ENCODE peak calls at places on chromosomes 3 and 15, in six cellular contexts. One of them, this sample, is unnamed.
A peak's percentile ranks its signal among the peaks of the same experiment; 100 is the strongest.

GRCh38 chr3:150348500-150348899 is 59.6 kb upstream of the TSC22D2 start:
- DNase-seq in IMR-90: peak; percentile 91
- DNase-seq in right cardiac atrium: no peak
- DNase-seq in astrocyte: peak; percentile 89
- DNase-seq in ascending aorta: peak; percentile 84
- DNase-seq in tibial artery: no peak
- DNase-seq in this sample: peak; percentile 81

GRCh38 chr15:81107889-81108288 is 26.2 kb upstream of the CFAP161 start:
- DNase-seq in IMR-90: no peak
- DNase-seq in right cardiac atrium: no peak
- DNase-seq in astrocyte: no peak
- DNase-seq in ascending aorta: no peak
- DNase-seq in tibial artery: no peak
- DNase-seq in this sample: peak; percentile 13

GRCh38 chr3:79247367-79248103 is 520.3 kb downstream of the ROBO1 start:
- DNase-seq in IMR-90: peak; percentile 84
- DNase-seq in right cardiac atrium: no peak
- DNase-seq in astrocyte: peak; percentile 75
- DNase-seq in ascending aorta: no peak
- DNase-seq in tibial artery: no peak
- DNase-seq in this sample: no peak

GRCh38 chr15:32641517-32642059 is at the start of gene SCG5:
- DNase-seq in IMR-90: peak; percentile 49
- DNase-seq in right cardiac atrium: peak; percentile 59
- DNase-seq in astrocyte: peak; percentile 47
- DNase-seq in ascending aorta: no peak
- DNase-seq in tibial artery: no peak
- DNase-seq in this sample: peak; percentile 13

GRCh38 chr15:100726426-100727190 is 124.2 kb downstream of the ASB7 start:
- DNase-seq in IMR-90: peak; percentile 74
- DNase-seq in right cardiac atrium: no peak
- DNase-seq in astrocyte: peak; percentile 90
- DNase-seq in ascending aorta: peak; percentile 57
- DNase-seq in tibial artery: no peak
- DNase-seq in this sample: no peak

GRCh38 chr3:170429050-170429449 is 10.4 kb downstream of the CLDN11 start:
- DNase-seq in IMR-90: no peak
- DNase-seq in right cardiac atrium: no peak
- DNase-seq in astrocyte: peak; percentile 88
- DNase-seq in ascending aorta: no peak
- DNase-seq in tibial artery: no peak
- DNase-seq in this sample: peak; percentile 16

GRCh38 chr3:132486086-132486485 is 68.8 kb downstream of the DNAJC13 start:
- DNase-seq in IMR-90: peak; percentile 17
- DNase-seq in right cardiac atrium: no peak
- DNase-seq in astrocyte: no peak
- DNase-seq in ascending aorta: no peak
- DNase-seq in tibial artery: no peak
- DNase-seq in this sample: no peak

GRCh38 chr15:29870495-29871151 is 48.4 kb upstream of the TJP1 start:
- DNase-seq in IMR-90: no peak
- DNase-seq in right cardiac atrium: peak; percentile 73
- DNase-seq in astrocyte: no peak
- DNase-seq in ascending aorta: no peak
- DNase-seq in tibial artery: no peak
- DNase-seq in this sample: no peak

GRCh38 chr3:143650827-143651226 is 197.4 kb downstream of the SLC9A9 start:
- DNase-seq in IMR-90: no peak
- DNase-seq in right cardiac atrium: no peak
- DNase-seq in astrocyte: no peak
- DNase-seq in ascending aorta: no peak
- DNase-seq in tibial artery: no peak
- DNase-seq in this sample: no peak

GRCh38 chr15:35583863-35584528 is 38.0 kb upstream of the DPH6 start:
- DNase-seq in IMR-90: peak; percentile 36
- DNase-seq in right cardiac atrium: no peak
- DNase-seq in astrocyte: peak; percentile 65
- DNase-seq in ascending aorta: no peak
- DNase-seq in tibial artery: no peak
- DNase-seq in this sample: no peak

GRCh38 chr15:37298271-37298670 is 197.9 kb upstream of the MEIS2 start:
- DNase-seq in IMR-90: no peak
- DNase-seq in right cardiac atrium: no peak
- DNase-seq in astrocyte: no peak
- DNase-seq in ascending aorta: no peak
- DNase-seq in tibial artery: no peak
- DNase-seq in this sample: no peak

GRCh38 chr15:91224750-91225380 is 124.8 kb downstream of the SV2B start:
- DNase-seq in IMR-90: peak; percentile 41
- DNase-seq in right cardiac atrium: no peak
- DNase-seq in astrocyte: peak; percentile 2
- DNase-seq in ascending aorta: no peak
- DNase-seq in tibial artery: no peak
- DNase-seq in this sample: peak; percentile 54

GRCh38 chr3:150081084-150081483 is 110.4 kb upstream of the PFN2 start:
- DNase-seq in IMR-90: peak; percentile 88
- DNase-seq in right cardiac atrium: no peak
- DNase-seq in astrocyte: peak; percentile 87
- DNase-seq in ascending aorta: no peak
- DNase-seq in tibial artery: no peak
- DNase-seq in this sample: no peak

GRCh38 chr3:23743141-23743784 is 62.5 kb upstream of the UBE2E1 start:
- DNase-seq in IMR-90: no peak
- DNase-seq in right cardiac atrium: no peak
- DNase-seq in astrocyte: no peak
- DNase-seq in ascending aorta: no peak
- DNase-seq in tibial artery: no peak
- DNase-seq in this sample: no peak

GRCh38 chr3:179046497-179047353 is 24.9 kb downstream of the ZMAT3 start:
- DNase-seq in IMR-90: peak; percentile 8
- DNase-seq in right cardiac atrium: no peak
- DNase-seq in astrocyte: peak; percentile 53
- DNase-seq in ascending aorta: no peak
- DNase-seq in tibial artery: no peak
- DNase-seq in this sample: no peak

GRCh38 chr3:52488746-52489145 is 6.4 kb upstream of the STAB1 start:
- DNase-seq in IMR-90: no peak
- DNase-seq in right cardiac atrium: no peak
- DNase-seq in astrocyte: no peak
- DNase-seq in ascending aorta: no peak
- DNase-seq in tibial artery: no peak
- DNase-seq in this sample: no peak

GRCh38 chr15:22810033-22810734 is 23.7 kb downstream of the NIPA1 start:
- DNase-seq in IMR-90: no peak
- DNase-seq in right cardiac atrium: no peak
- DNase-seq in astrocyte: no peak
- DNase-seq in ascending aorta: peak; percentile 35
- DNase-seq in tibial artery: no peak
- DNase-seq in this sample: no peak

GRCh38 chr15:69398541-69398940 is 15.6 kb upstream of the KIF23 start:
- DNase-seq in IMR-90: peak; percentile 67
- DNase-seq in right cardiac atrium: no peak
- DNase-seq in astrocyte: no peak
- DNase-seq in ascending aorta: no peak
- DNase-seq in tibial artery: no peak
- DNase-seq in this sample: no peak

GRCh38 chr15:84828433-84828908 is 11.3 kb downstream of the ALPK3 start:
- DNase-seq in IMR-90: no peak
- DNase-seq in right cardiac atrium: peak; percentile 73
- DNase-seq in astrocyte: no peak
- DNase-seq in ascending aorta: peak; percentile 71
- DNase-seq in tibial artery: no peak
- DNase-seq in this sample: no peak

GRCh38 chr3:82927309-82928253 is 1166.1 kb upstream of the GBE1 start:
- DNase-seq in IMR-90: no peak
- DNase-seq in right cardiac atrium: no peak
- DNase-seq in astrocyte: peak; percentile 0
- DNase-seq in ascending aorta: no peak
- DNase-seq in tibial artery: no peak
- DNase-seq in this sample: no peak

GRCh38 chr3:42814914-42815507 is 5.8 kb downstream of the ACKR2 start:
- DNase-seq in IMR-90: no peak
- DNase-seq in right cardiac atrium: no peak
- DNase-seq in astrocyte: no peak
- DNase-seq in ascending aorta: no peak
- DNase-seq in tibial artery: no peak
- DNase-seq in this sample: no peak

GRCh38 chr3:13045904-13046568 is 27.2 kb downstream of the IQSEC1 start:
- DNase-seq in IMR-90: no peak
- DNase-seq in right cardiac atrium: peak; percentile 46
- DNase-seq in astrocyte: no peak
- DNase-seq in ascending aorta: no peak
- DNase-seq in tibial artery: peak; percentile 53
- DNase-seq in this sample: no peak

GRCh38 chr3:15055019-15055557 is 10.0 kb downstream of the MRPS25 start:
- DNase-seq in IMR-90: peak; percentile 59
- DNase-seq in right cardiac atrium: no peak
- DNase-seq in astrocyte: peak; percentile 58
- DNase-seq in ascending aorta: no peak
- DNase-seq in tibial artery: no peak
- DNase-seq in this sample: no peak

DNA sequence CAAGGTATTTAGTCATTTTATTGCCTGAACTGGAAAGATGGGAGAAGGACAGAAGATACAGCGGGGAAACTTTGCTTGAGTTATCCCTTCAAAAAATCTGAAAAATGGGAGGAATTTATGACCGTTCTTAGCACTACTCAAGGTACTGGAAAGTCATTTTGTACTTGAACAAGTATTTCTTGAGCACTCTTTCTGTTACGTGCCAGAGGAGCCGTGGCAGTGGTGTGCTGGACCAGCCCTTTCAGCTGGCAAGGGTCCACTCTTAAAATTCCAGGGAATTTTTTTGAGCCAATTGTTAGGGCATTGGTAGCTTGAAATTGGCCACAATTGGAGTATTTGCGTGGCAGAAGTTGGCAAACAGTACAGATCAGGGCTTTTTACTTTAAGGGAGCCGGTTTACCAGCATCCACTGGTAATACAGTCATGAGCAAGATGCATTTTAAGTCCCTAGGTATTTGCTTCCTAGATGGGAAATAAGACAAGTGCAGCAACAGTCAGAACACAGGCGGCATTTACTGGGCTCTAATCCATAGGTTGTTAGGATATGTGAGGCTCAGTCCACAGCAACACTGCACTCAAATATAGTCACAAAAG is 145.9 kb upstream of the ST8SIA2 start:
- DNase-seq in IMR-90: no peak
- DNase-seq in right cardiac atrium: no peak
- DNase-seq in astrocyte: no peak
- DNase-seq in ascending aorta: no peak
- DNase-seq in tibial artery: no peak
- DNase-seq in this sample: no peak
- H3K27me3 ChIP-seq in IMR-90: no peaks in the 10 kb centered on the region
- H3K27me3 ChIP-seq in right cardiac atrium: no peaks in the 10 kb centered on the region
- H3K27me3 ChIP-seq in astrocyte: no peaks in the 10 kb centered on the region
- H3K27me3 ChIP-seq in ascending aorta: no peaks in the 10 kb centered on the region
- H3K27me3 ChIP-seq in tibial artery: no peaks in the 10 kb centered on the region
- H3K27me3 ChIP-seq in this sample: no peaks in the 10 kb centered on the region

GRCh38 chr15:98596885-98597343 is 51.4 kb upstream of the IGF1R start:
- DNase-seq in IMR-90: no peak
- DNase-seq in right cardiac atrium: no peak
- DNase-seq in astrocyte: no peak
- DNase-seq in ascending aorta: no peak
- DNase-seq in tibial artery: no peak
- DNase-seq in this sample: no peak
- H3K27me3 ChIP-seq in IMR-90: peaks cover 12% of the 10 kb centered on the region
- H3K27me3 ChIP-seq in right cardiac atrium: no peaks in the 10 kb centered on the region
- H3K27me3 ChIP-seq in astrocyte: peaks cover 4% of the 10 kb centered on the region
- H3K27me3 ChIP-seq in ascending aorta: no peaks in the 10 kb centered on the region
- H3K27me3 ChIP-seq in tibial artery: no peaks in the 10 kb centered on the region
- H3K27me3 ChIP-seq in this sample: peaks cover 6% of the 10 kb centered on the region

GRCh38 chr3:9769012-9769411 is 735 bp downstream of the CAMK1 start:
- DNase-seq in IMR-90: no peak
- DNase-seq in right cardiac atrium: no peak
- DNase-seq in astrocyte: no peak
- DNase-seq in ascending aorta: no peak
- DNase-seq in tibial artery: no peak
- DNase-seq in this sample: no peak
- H3K27me3 ChIP-seq in IMR-90: no peaks in the 10 kb centered on the region
- H3K27me3 ChIP-seq in right cardiac atrium: no peaks in the 10 kb centered on the region
- H3K27me3 ChIP-seq in astrocyte: no peaks in the 10 kb centered on the region
- H3K27me3 ChIP-seq in ascending aorta: no peaks in the 10 kb centered on the region
- H3K27me3 ChIP-seq in tibial artery: no peaks in the 10 kb centered on the region
- H3K27me3 ChIP-seq in this sample: no peaks in the 10 kb centered on the region

GRCh38 chr3:128484404-128485282 is 8.4 kb downstream of the GATA2 start:
- DNase-seq in IMR-90: no peak
- DNase-seq in right cardiac atrium: peak; percentile 53
- DNase-seq in astrocyte: no peak
- DNase-seq in ascending aorta: no peak
- DNase-seq in tibial artery: no peak
- DNase-seq in this sample: peak; percentile 63

GRCh38 chr3:128483657-128484403 is 9.2 kb downstream of the GATA2 start:
- DNase-seq in IMR-90: no peak
- DNase-seq in right cardiac atrium: peak; percentile 49
- DNase-seq in astrocyte: no peak
- DNase-seq in ascending aorta: no peak
- DNase-seq in tibial artery: no peak
- DNase-seq in this sample: peak; percentile 61

GRCh38 chr3:128486157-128486691 is 6.8 kb downstream of the GATA2 start:
- DNase-seq in IMR-90: no peak
- DNase-seq in right cardiac atrium: no peak
- DNase-seq in astrocyte: no peak
- DNase-seq in ascending aorta: no peak
- DNase-seq in tibial artery: no peak
- DNase-seq in this sample: peak; percentile 35

GRCh38 chr3:128486692-128487537 is 6.1 kb downstream of the GATA2 start:
- DNase-seq in IMR-90: peak; percentile 41
- DNase-seq in right cardiac atrium: peak; percentile 73
- DNase-seq in astrocyte: no peak
- DNase-seq in ascending aorta: no peak
- DNase-seq in tibial artery: no peak
- DNase-seq in this sample: peak; percentile 43

DNA sequence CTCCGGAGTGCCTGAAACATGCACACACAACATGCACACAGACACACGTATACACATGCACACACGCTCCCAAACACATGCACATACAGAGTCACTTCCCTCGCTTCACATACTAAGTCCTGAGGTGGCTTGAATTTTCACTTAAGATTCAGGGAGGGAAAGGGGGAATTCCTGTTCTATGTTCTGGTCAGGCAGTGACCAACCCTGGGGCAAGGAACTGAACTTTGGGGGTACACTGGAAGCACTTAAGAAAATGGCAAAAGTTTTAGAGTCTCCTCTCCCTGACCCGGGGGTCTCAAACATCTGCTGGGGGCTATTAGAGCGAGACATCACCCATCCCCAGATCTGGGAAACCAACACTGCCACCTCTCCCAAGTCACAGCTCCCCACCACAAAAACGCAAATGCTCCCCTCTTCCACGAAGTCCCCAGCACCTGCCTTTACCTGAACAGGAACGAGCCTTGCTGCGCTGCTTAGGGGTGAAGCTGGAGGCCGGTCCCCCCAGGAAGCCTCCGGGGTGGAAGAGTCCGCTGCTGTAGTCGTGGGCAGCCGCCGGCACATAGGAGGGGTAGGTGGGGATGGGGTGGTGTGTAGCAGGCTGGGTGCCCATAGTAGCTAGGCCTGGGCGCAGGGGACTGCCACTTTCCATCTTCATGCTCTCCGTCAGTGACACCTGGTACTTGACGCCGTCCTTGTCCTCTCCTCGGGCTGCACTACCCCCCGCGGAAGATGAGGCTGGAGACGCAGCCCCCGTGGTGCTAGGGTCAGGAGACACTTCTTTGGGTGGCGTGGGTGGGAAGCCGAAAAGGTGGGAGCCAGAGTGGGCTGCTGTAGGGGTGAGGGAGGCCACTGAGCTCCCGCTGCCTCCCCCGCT is 7.5 kb downstream of the GATA2 start:
- DNase-seq in IMR-90: no peak
- DNase-seq in right cardiac atrium: peak; percentile 3
- DNase-seq in astrocyte: no peak
- DNase-seq in ascending aorta: no peak
- DNase-seq in tibial artery: no peak
- DNase-seq in this sample: no peak
- H3K27me3 ChIP-seq in IMR-90: peaks cover 10% of the 10 kb centered on the region
- H3K27me3 ChIP-seq in right cardiac atrium: no peaks in the 10 kb centered on the region
- H3K27me3 ChIP-seq in astrocyte: peaks cover 71% of the 10 kb centered on the region
- H3K27me3 ChIP-seq in ascending aorta: peaks cover 58% of the 10 kb centered on the region
- H3K27me3 ChIP-seq in tibial artery: peaks cover 6% of the 10 kb centered on the region
- H3K27me3 ChIP-seq in this sample: no peaks in the 10 kb centered on the region

This sample was measured in endothelial cell of umbilical vein.